ENCODE peak calls at places on chromosomes 4 and X, in eight cellular contexts. P is AG09309, K is GM20000, Z is upper lobe of right lung, J is choroid plexus epithelial cell, E is colonic mucosa, C is nephron progenitor cell, M is cardiac muscle cell. F is an unnamed sample.

GRCh38 chr4:8198906-8199593 is at the start of gene SH3TC1:
- DNase-seq in E (peak; percentile 94), M (peak; percentile 93), Z (peak; percentile 97), P (no peak), C (peak; percentile 76), J (peak; percentile 92), K (peak; percentile 91), F (peak; percentile 39)

GRCh38 chr4:168882650-168883233 is 127.3 kb downstream of the CBR4 start:
- DNase-seq in Z (no peak), E (no peak), K (no peak), M (peak; percentile 67), P (no peak), J (peak; percentile 77), C (no peak), F (no peak)

GRCh38 chrX:103453655-103454054 is 65.6 kb downstream of the RAB40A start:
- DNase-seq in E (no peak), J (peak; percentile 94), P (peak; percentile 68), M (peak; percentile 90), K (no peak), Z (no peak), C (no peak), F (peak; percentile 83)

GRCh38 chr4:24805036-24805435 is 9.7 kb downstream of the SOD3 start:
- DNase-seq in K (no peak), E (no peak), C (no peak), M (no peak), J (no peak), Z (no peak), P (no peak), F (no peak)

GRCh38 chrX:27751976-27752375 is 55.8 kb upstream of the MAGEB10 start:
- DNase-seq in E (no peak), P (no peak), M (peak; percentile 4), J (peak; percentile 9), K (no peak), C (no peak), Z (no peak), F (no peak)

GRCh38 chrX:35722128-35722527 is 76.0 kb upstream of the MAGEB16 start:
- DNase-seq in M (no peak), Z (no peak), J (no peak), C (no peak), E (no peak), P (no peak), K (no peak), F (no peak)

GRCh38 chr4:180189639-180190038 is 2053.6 kb upstream of the TENM3 start:
- DNase-seq in C (no peak), E (no peak), P (no peak), J (no peak), Z (no peak), K (no peak), M (no peak), F (peak; percentile 3)

GRCh38 chr4:98260047-98260578 is 1.1 kb upstream of the RAP1GDS1 start:
- DNase-seq in M (no peak), C (peak; percentile 63), J (peak; percentile 42), P (no peak), Z (peak; percentile 86), K (no peak), E (peak; percentile 65), F (no peak)

GRCh38 chrX:17679261-17679660 is 58.0 kb upstream of the SCML1 start:
- DNase-seq in E (no peak), P (no peak), J (no peak), M (no peak), K (no peak), Z (no peak), C (no peak), F (no peak)

GRCh38 chr4:19999775-20000414 is 251.8 kb upstream of the SLIT2 start:
- DNase-seq in Z (no peak), E (no peak), C (no peak), M (no peak), K (no peak), P (no peak), J (no peak), F (no peak)

GRCh38 chr4:169102011-169102410 is 92.0 kb upstream of the CBR4 start:
- DNase-seq in J (no peak), Z (no peak), P (no peak), M (peak; percentile 17), C (no peak), E (no peak), K (no peak), F (no peak)

GRCh38 chr4:61556277-61556676 is 356.2 kb downstream of the ADGRL3 start:
- DNase-seq in C (no peak), K (no peak), P (no peak), J (no peak), E (no peak), M (no peak), Z (no peak), F (no peak)

GRCh38 chr4:23782778-23783455 is 106.9 kb downstream of the PPARGC1A start:
- DNase-seq in K (no peak), M (no peak), J (no peak), Z (no peak), P (no peak), E (no peak), C (no peak), F (no peak)

GRCh38 chr4:38603652-38604051 is 60.3 kb upstream of the KLF3 start:
- DNase-seq in J (no peak), K (no peak), P (no peak), C (no peak), M (no peak), Z (no peak), E (no peak), F (no peak)

GRCh38 chrX:104135677-104136076 is 21.1 kb downstream of the SLC25A53 start:
- DNase-seq in M (no peak), K (no peak), Z (no peak), J (peak; percentile 45), P (no peak), C (no peak), E (no peak), F (no peak)

GRCh38 chr4:124433500-124433899 is 279.0 kb downstream of the ANKRD50 start:
- DNase-seq in Z (no peak), J (peak; percentile 34), K (no peak), C (no peak), E (no peak), M (peak; percentile 28), P (no peak), F (no peak)

GRCh38 chr4:119841361-119841760 is 212.8 kb upstream of the PDE5A start:
- DNase-seq in K (no peak), E (no peak), P (no peak), C (no peak), M (no peak), J (no peak), Z (no peak), F (no peak)

GRCh38 chr4:171016145-171016544 is 797.1 kb upstream of the GALNTL6 start:
- DNase-seq in C (no peak), K (no peak), E (no peak), Z (no peak), J (no peak), P (no peak), M (no peak), F (no peak)

GRCh38 chr4:37837446-37837845 is 11.0 kb downstream of the PGM2 start:
- DNase-seq in J (peak; percentile 87), E (no peak), K (no peak), P (peak; percentile 59), C (no peak), Z (no peak), M (peak; percentile 92), F (no peak)

GRCh38 chrX:112874614-112875013 is 34.0 kb upstream of the AMOT start:
- DNase-seq in C (no peak), M (no peak), J (no peak), Z (no peak), K (no peak), P (no peak), E (no peak), F (no peak)

GRCh38 chrX:112868586-112868985 is 28.0 kb upstream of the AMOT start:
- DNase-seq in M (no peak), J (no peak), Z (no peak), E (no peak), K (no peak), C (no peak), P (no peak), F (no peak)

GRCh38 chrX:112877771-112878173 is 37.1 kb upstream of the AMOT start:
- DNase-seq in J (no peak), K (no peak), C (no peak), E (no peak), P (no peak), Z (no peak), M (no peak), F (no peak)

GRCh38 chrX:112874140-112874539 is 33.5 kb upstream of the AMOT start:
- DNase-seq in P (no peak), K (no peak), E (no peak), M (peak; percentile 18), Z (no peak), C (no peak), J (no peak), F (no peak)
- TF ChIP-seq CTCF in P (no peak), K (no peak), E (no peak), M (peak; percentile 5), Z (no peak), C (no peak), J (no peak), F (no peak)

DNA sequence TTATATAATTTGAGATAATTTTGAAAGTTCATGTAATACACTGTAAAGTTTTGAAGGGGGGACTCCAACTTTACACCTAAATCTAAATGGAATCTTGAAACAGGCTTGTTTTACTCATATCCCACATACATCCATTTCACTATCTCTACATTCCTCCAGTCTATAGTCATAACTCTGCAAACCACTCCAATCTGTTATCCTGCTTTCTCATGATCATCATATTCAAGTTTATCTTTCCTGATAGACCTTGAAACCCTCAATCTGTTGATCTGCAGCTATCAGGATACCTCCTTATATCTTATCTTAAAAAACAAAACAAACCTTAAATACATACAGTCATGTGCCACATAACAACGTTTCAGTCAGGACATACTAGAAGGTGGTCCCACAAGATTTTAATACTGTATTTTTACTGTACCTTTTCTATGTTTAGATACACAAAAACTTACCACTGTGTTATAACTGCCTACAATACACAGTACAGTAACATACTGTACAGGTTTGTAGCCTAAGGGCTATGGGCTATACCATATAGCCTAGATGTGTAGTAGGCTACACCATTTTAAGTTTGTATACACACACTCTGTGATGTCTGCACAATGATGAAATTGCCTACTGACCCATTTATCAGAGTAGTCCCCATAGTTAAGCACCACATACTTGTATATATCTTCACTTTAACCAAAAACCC is 14.0 kb downstream of the CHIC2 start:
- DNase-seq in K (no peak), Z (no peak), M (peak; percentile 40), P (no peak), J (peak; percentile 44), C (no peak), E (no peak), F (no peak)
- TF ChIP-seq CTCF in K (no peak), Z (no peak), M (no peak), P (no peak), J (no peak), C (no peak), E (no peak), F (no peak)

DNA sequence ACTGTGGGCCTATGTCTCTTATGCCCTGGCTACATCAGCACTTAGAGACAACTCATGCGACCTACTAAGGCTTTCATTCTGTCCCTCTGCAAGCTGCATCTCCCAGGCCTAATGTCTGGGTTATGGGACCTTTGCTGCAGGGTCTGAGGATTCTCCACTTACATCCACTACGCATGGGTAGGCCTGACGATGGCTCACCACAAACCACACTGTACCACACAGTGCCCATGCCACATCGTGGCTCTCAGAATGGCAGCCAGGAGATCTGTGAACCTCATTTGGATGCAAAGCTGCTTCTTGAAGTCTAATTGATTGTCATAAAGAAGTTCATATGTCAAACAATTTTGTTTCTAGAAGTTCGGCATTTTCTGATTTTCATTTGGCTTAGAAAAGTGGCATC is 84.6 kb upstream of the BEND4 start:
- DNase-seq in E (no peak), J (no peak), K (no peak), M (no peak), C (no peak), Z (no peak), P (no peak), F (no peak)
- TF ChIP-seq CTCF in E (no peak), J (no peak), K (no peak), M (no peak), C (no peak), Z (no peak), P (no peak), F (no peak)

GRCh38 chr4:3645711-3646221 is 113.5 kb upstream of the LRPAP1 start:
- DNase-seq in C (no peak), M (no peak), J (no peak), E (no peak), Z (no peak), K (no peak), P (no peak), F (no peak)
- TF ChIP-seq CTCF in C (no peak), M (no peak), J (no peak), E (no peak), Z (no peak), K (no peak), P (no peak), F (no peak)

F was measured in AG09319.